ENCODE peak calls at places on chromosomes 5 and 9, in eight cellular contexts. R, V, K, E, P, H, Q and C are unnamed samples.

GRCh38 chr5:180494510-180495181 is 467 bp downstream of the CNOT6 start:
- DNase-seq in R (no peak), V (peak), K (peak), E (peak), P (peak), H (peak), Q (no peak), C (no peak)

GRCh38 chr9:3401556-3401955 is 124.2 kb downstream of the RFX3 start:
- DNase-seq in R (no peak), V (peak), K (no peak), E (no peak), P (no peak), H (no peak), Q (no peak), C (no peak)

GRCh38 chr9:34782372-34782771 is 72.4 kb upstream of the CCL21 start:
- DNase-seq in R (no peak), V (no peak), K (no peak), E (no peak), P (no peak), H (no peak), Q (no peak), C (no peak)

GRCh38 chr9:131676431-131676972 is 63.4 kb downstream of the RAPGEF1 start:
- DNase-seq in R (no peak), V (no peak), K (no peak), E (no peak), P (no peak), H (no peak), Q (no peak), C (no peak)

GRCh38 chr9:37675661-37676060 is 24.9 kb downstream of the FRMPD1 start:
- DNase-seq in R (no peak), V (no peak), K (no peak), E (no peak), P (no peak), H (no peak), Q (no peak), C (no peak)

GRCh38 chr5:27814211-27814610 is 775.8 kb upstream of the CDH9 start:
- DNase-seq in R (no peak), V (no peak), K (no peak), E (no peak), P (no peak), H (no peak), Q (no peak), C (no peak)

GRCh38 chr9:78777747-78778146 is 480.8 kb downstream of the PSAT1 start:
- DNase-seq in R (no peak), V (no peak), K (no peak), E (no peak), P (no peak), H (no peak), Q (no peak), C (no peak)

GRCh38 chr5:65916636-65917035 is 9.7 kb upstream of the ERBIN start:
- DNase-seq in R (no peak), V (no peak), K (no peak), E (no peak), P (no peak), H (no peak), Q (no peak), C (no peak)

GRCh38 chr9:21615446-21615845 is 133.3 kb upstream of the IFNE start:
- DNase-seq in R (peak), V (no peak), K (no peak), E (no peak), P (no peak), H (no peak), Q (no peak), C (no peak)

GRCh38 chr9:91221332-91221731 is 140.4 kb downstream of the AUH start:
- DNase-seq in R (peak), V (no peak), K (no peak), E (no peak), P (no peak), H (no peak), Q (no peak), C (no peak)

GRCh38 chr5:143641549-143641955 is 170.4 kb upstream of the HMHB1 start:
- DNase-seq in R (peak), V (no peak), K (no peak), E (no peak), P (no peak), H (no peak), Q (no peak), C (no peak)

GRCh38 chr9:121185178-121185745 is 16.4 kb downstream of the RAB14 start:
- DNase-seq in R (no peak), V (no peak), K (no peak), E (no peak), P (no peak), H (no peak), Q (no peak), C (no peak)

GRCh38 chr5:132655821-132656773 is 1.9 kb upstream of the IL13 start:
- DNase-seq in R (no peak), V (no peak), K (no peak), E (no peak), P (no peak), H (no peak), Q (no peak), C (peak)

GRCh38 chr5:142924135-142924883 is 154.1 kb downstream of the ARHGAP26 start:
- DNase-seq in R (peak), V (no peak), K (no peak), E (no peak), P (no peak), H (no peak), Q (no peak), C (no peak)

GRCh38 chr5:27316283-27316675 is 277.9 kb upstream of the CDH9 start:
- DNase-seq in R (peak), V (peak), K (no peak), E (no peak), P (no peak), H (no peak), Q (no peak), C (no peak)

GRCh38 chr9:129402931-129403742 is 217.8 kb downstream of the C9orf50 start:
- DNase-seq in R (no peak), V (no peak), K (peak), E (peak), P (no peak), H (no peak), Q (no peak), C (no peak)
- H3K27ac ChIP-seq in R (no peak), V (no peak), K (peak), E (peak), P (peak), H (peak), Q (no peak), C (peak)

GRCh38 chr9:124414612-124415011 is 630 bp downstream of the PSMB7 start:
- DNase-seq in R (no peak), V (no peak), K (no peak), E (no peak), P (no peak), H (no peak), Q (no peak), C (no peak)

GRCh38 chr9:124412228-124412575 is 3.0 kb downstream of the PSMB7 start:
- DNase-seq in R (no peak), V (peak), K (no peak), E (no peak), P (no peak), H (no peak), Q (no peak), C (no peak)

GRCh38 chr9:124415852-124416484 is 726 bp upstream of the PSMB7 start:
- DNase-seq in R (no peak), V (no peak), K (no peak), E (no peak), P (peak), H (no peak), Q (no peak), C (no peak)

GRCh38 chr9:124411514-124412227 is 3.6 kb downstream of the PSMB7 start:
- DNase-seq in R (peak), V (peak), K (no peak), E (no peak), P (no peak), H (no peak), Q (peak), C (no peak)

DNA sequence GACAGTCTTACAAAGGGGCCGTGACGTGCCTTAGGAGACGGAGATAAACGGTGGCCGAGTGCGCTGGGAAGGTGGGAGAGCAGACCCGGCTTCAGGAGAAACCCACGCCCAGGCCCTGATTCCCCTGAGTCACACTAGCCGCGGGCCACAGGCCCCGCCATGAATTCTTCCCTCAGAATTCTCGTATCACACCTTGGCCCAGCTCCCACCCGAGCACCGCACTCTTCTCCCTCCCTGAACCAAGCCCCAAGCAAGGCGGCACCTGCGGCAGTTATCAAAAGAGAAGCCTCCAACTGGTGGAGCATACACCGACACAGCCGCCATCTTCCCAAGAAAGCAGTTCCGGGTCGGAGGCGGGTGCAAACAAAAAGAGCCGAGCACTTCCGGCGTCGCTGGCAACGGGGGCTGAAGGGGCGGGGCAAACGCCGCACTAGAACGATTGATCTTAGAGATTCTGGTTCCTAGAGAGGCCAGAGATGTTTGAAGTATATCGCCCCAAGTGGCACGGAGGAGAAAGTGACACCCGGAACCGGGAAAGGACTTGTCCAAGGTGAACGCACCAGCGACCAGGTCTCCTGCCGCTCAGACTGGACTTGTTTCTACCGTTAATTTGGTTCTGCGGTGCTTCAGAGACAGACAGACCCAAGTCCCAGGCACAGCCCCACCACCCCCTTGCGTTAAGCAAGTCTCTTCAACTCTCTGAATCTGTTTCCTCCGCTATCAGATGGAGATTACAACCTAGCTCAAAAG is at the start of gene PSMB7:
- DNase-seq in R (peak), V (peak), K (peak), E (peak), P (peak), H (peak), Q (peak), C (peak)
- H3K4me3 ChIP-seq in R (peak), V (peak), K (peak), E (peak), P (peak), H (peak), Q (peak), C (peak)

GRCh38 chr9:17470449-17470848 is 108.4 kb upstream of the SH3GL2 start:
- DNase-seq in R (no peak), V (no peak), K (no peak), E (no peak), P (no peak), H (no peak), Q (no peak), C (no peak)
- TF ChIP-seq CTCF in R (no peak), V (no peak), K (no peak), E (no peak), P (no peak), H (no peak), Q (no peak), C (no peak)

DNA sequence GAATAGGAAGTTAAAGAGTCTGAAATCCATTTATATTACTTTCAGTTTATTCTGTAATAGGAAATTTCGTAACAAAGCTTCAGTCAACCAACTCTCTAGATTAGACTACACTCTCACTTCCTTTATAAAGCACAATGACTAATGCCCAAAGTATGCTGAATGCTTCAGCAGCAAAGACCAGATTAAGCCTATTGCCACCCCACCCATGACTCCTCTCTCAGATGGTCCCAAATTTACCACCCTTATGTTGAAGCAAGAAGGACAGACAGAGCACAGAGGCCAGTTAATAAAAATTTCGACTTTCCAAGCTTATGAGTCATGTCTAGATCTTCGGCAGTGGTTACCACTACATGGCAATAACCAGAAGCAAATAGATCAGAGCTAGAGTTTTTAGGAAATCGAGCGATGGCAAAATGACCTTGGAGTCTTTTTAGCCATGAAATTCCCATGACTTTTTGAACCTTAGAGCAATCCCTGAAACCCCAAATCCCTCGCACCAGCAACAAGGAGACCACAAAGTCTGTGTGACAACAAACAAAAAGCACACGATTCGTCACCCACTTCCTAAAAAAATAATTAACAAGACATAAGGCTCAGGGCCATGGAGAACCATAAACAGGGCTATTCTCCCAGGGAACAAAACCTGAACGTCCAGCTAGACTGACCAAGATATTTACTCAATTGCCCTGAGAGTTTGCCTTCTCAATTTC is 287.7 kb upstream of the RASA1 start:
- DNase-seq in R (peak), V (peak), K (no peak), E (no peak), P (no peak), H (no peak), Q (peak), C (no peak)
- H3K27ac ChIP-seq in R (no peak), V (no peak), K (no peak), E (peak), P (peak), H (no peak), Q (no peak), C (peak)

DNA sequence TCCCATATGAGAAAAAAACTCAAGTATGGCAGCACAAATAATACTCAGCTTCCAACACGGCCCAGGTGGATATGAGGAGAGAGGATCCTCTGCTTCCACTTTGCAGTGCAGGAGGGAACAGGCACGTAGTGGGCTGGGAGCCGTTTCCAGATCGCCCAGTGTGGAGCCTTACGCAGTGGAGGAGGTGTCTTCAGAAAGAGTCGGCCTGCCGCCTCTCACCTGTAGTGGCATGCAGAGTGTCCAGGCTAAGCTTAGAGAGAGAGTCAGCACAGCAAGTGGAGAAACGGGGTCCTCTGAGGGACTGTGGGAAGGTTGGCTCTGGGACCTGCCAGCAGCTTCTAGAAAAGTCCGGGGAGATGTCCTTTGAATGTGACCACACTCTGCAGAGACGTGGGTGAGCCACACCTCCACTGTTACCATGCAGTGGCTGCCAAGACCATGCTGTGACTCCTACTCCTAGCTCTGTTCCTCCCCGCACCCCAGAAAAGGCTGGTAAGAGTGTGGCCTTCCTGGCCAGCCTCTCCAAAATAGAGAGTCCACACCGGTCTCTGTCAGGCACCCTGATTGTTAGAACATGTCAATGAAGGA is 3.5 kb upstream of the SEMA4D start:
- DNase-seq in R (no peak), V (no peak), K (no peak), E (no peak), P (no peak), H (peak), Q (no peak), C (no peak)
- H3K4me3 ChIP-seq in R (no peak), V (no peak), K (no peak), E (no peak), P (no peak), H (no peak), Q (no peak), C (no peak)

DNA sequence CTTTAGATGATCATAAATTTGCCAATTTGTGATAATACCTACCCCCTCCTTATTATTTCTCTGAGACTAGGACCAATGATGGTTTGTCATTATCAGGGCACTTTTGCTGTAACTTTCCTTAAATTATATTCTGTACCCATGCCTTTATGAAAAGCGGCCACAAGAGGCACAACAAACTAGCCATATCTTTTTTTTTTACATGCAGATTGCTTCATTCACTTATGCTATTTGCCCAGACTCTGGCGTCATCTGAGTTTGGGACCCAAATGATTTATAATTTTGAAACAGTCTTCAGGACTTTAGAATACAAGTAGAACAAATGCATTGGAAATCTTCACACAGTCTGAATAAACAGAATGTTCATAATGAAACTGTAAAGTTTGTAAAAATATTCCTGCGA is 408.1 kb downstream of the MAT2B start:
- DNase-seq in R (peak), V (no peak), K (no peak), E (no peak), P (no peak), H (no peak), Q (no peak), C (no peak)
- TF ChIP-seq CTCF in R (no peak), V (no peak), K (no peak), E (no peak), P (no peak), H (no peak), Q (no peak), C (no peak)

GRCh38 chr9:95104966-95105365 is 212.5 kb downstream of the FANCC start:
- DNase-seq in R (no peak), V (no peak), K (no peak), E (peak), P (no peak), H (no peak), Q (no peak), C (no peak)
- H3K27ac ChIP-seq in R (no peak), V (peak), K (no peak), E (no peak), P (peak), H (peak), Q (peak), C (peak)

GRCh38 chr9:90219548-90220118 is 423.0 kb downstream of the DIRAS2 start:
- DNase-seq in R (no peak), V (no peak), K (no peak), E (peak), P (no peak), H (no peak), Q (no peak), C (no peak)
- H3K4me3 ChIP-seq in R (no peak), V (no peak), K (no peak), E (no peak), P (no peak), H (no peak), Q (no peak), C (no peak)

GRCh38 chr5:157026789-157027424 is 32.0 kb downstream of the HAVCR1 start:
- DNase-seq in R (no peak), V (peak), K (no peak), E (no peak), P (no peak), H (no peak), Q (peak), C (no peak)
- TF ChIP-seq CTCF in R (no peak), V (peak), K (no peak), E (peak), P (peak), H (peak), Q (peak), C (no peak)